ENCODE peak calls at places on chromosomes 6 and 20, in four cellular contexts. G is effector memory CD4-positive, alpha-beta T cell; R is small intestine; B is mesendoderm. U is an unnamed sample.

GRCh38 chr6:136950436-136950835 is 28.3 kb downstream of the SLC35D3 start:
- DNase-seq in B (no peak), R (no peak), G (no peak), U (no peak)

GRCh38 chr6:149614352-149614751 is 34.2 kb downstream of the KATNA1 start:
- DNase-seq in G (no peak), B (no peak), R (no peak), U (no peak)

GRCh38 chr6:163422574-163422973 is 8.1 kb downstream of the QKI start:
- DNase-seq in R (no peak), B (no peak), G (no peak), U (no peak)

GRCh38 chr6:42766163-42766670 is 15.6 kb upstream of the BICRAL start:
- DNase-seq in R (no peak), B (no peak), G (no peak), U (no peak)

GRCh38 chr6:16043171-16044142 is 85.4 kb upstream of the MYLIP start:
- DNase-seq in B (no peak), G (no peak), R (no peak), U (no peak)

GRCh38 chr6:127022297-127022696 is 96.2 kb upstream of the RSPO3 start:
- DNase-seq in G (no peak), B (no peak), R (peak; percentile 13), U (no peak)

GRCh38 chr6:104896914-104897313 is 37.2 kb upstream of the HACE1 start:
- DNase-seq in B (no peak), R (no peak), G (no peak), U (no peak)

GRCh38 chr6:119333707-119334295 is 15.8 kb downstream of the MAN1A1 start:
- DNase-seq in R (peak; percentile 49), G (no peak), B (no peak), U (no peak)

GRCh38 chr6:34316442-34317171 is 67.8 kb upstream of the SMIM29 start:
- DNase-seq in R (no peak), G (no peak), B (no peak), U (no peak)

GRCh38 chr6:75608304-75608703 is 6.6 kb downstream of the SENP6 start:
- DNase-seq in G (no peak), B (no peak), R (no peak), U (no peak)

GRCh38 chr6:125363360-125364121 is 61.8 kb upstream of the HDDC2 start:
- DNase-seq in B (peak; percentile 96), R (peak; percentile 2), G (no peak), U (no peak)

GRCh38 chr20:38665094-38665493 is 59.2 kb upstream of the SLC32A1 start:
- DNase-seq in B (peak; percentile 43), G (no peak), R (no peak), U (no peak)

GRCh38 chr6:109051301-109051700 is 43.3 kb downstream of the SESN1 start:
- DNase-seq in B (no peak), G (no peak), R (no peak), U (no peak)

GRCh38 chr6:30101423-30101938 is 11.4 kb downstream of the TRIM31 start:
- DNase-seq in B (no peak), G (no peak), R (peak; percentile 37), U (no peak)

GRCh38 chr20:59075934-59076508 is 33.4 kb upstream of the PRELID3B start:
- DNase-seq in G (no peak), B (no peak), R (no peak), U (no peak)

GRCh38 chr6:137033828-137034227 is 10.9 kb downstream of the IL20RA start:
- DNase-seq in R (peak; percentile 58), B (no peak), G (peak; percentile 35), U (peak; percentile 39)

GRCh38 chr6:3222506-3223038 is 4.9 kb downstream of the TUBB2B start:
- DNase-seq in G (no peak), R (no peak), B (no peak), U (no peak)

GRCh38 chr6:158703121-158703839 is 53.4 kb downstream of the SYTL3 start:
- DNase-seq in G (no peak), R (no peak), B (no peak), U (no peak)

GRCh38 chr6:161163466-161164181 is 110.2 kb downstream of the AGPAT4 start:
- DNase-seq in G (no peak), B (no peak), R (no peak), U (no peak)

GRCh38 chr20:528923-529594 is 14.5 kb downstream of the CSNK2A1 start:
- DNase-seq in G (no peak), B (peak; percentile 18), R (no peak), U (no peak)

GRCh38 chr6:15491255-15491985 is 171.4 kb downstream of the DTNBP1 start:
- DNase-seq in G (peak; percentile 24), R (peak; percentile 72), B (peak; percentile 66), U (peak; percentile 62)

GRCh38 chr20:48329676-48330644 is 497.8 kb downstream of the PREX1 start:
- DNase-seq in G (no peak), B (peak; percentile 68), R (peak; percentile 5), U (no peak)

GRCh38 chr6:23983691-23984090 is 142.3 kb upstream of the NRSN1 start:
- DNase-seq in R (no peak), G (no peak), B (peak; percentile 39), U (no peak)

GRCh38 chr6:1834231-1834630 is 224.5 kb downstream of the FOXC1 start:
- DNase-seq in G (no peak), R (no peak), B (no peak), U (no peak)

GRCh38 chr6:28141500-28142329 is at the start of gene ZKSCAN8:
- DNase-seq in R (peak; percentile 81), B (peak; percentile 98), G (peak; percentile 61), U (peak; percentile 69)

GRCh38 chr6:131643262-131643631 is 6.1 kb downstream of the ENPP3 start:
- DNase-seq in B (no peak), R (peak; percentile 50), G (no peak), U (no peak)

GRCh38 chr6:168778201-168778600 is 337.2 kb downstream of the SMOC2 start:
- DNase-seq in R (no peak), G (no peak), B (no peak), U (no peak)

GRCh38 chr20:48908661-48909316 is 12.7 kb upstream of the ARFGEF2 start:
- DNase-seq in G (no peak), R (no peak), B (no peak), U (no peak)

GRCh38 chr6:10412165-10412947 is 2.5 kb downstream of the TFAP2A start:
- DNase-seq in G (no peak), R (peak; percentile 33), B (peak; percentile 93), U (peak; percentile 42)

GRCh38 chr20:50120935-50121693 is 8.2 kb upstream of the UBE2V1 start:
- DNase-seq in G (peak; percentile 36), R (peak; percentile 79), B (peak; percentile 80), U (peak; percentile 63)

GRCh38 chr6:79669766-79670165 is 38.6 kb downstream of the SH3BGRL2 start:
- DNase-seq in B (no peak), G (no peak), R (no peak), U (no peak)

GRCh38 chr6:79668381-79668780 is 37.3 kb downstream of the SH3BGRL2 start:
- DNase-seq in G (no peak), B (no peak), R (peak; percentile 51), U (no peak)

GRCh38 chr6:79672631-79673065 is 41.5 kb downstream of the SH3BGRL2 start:
- DNase-seq in B (peak; percentile 73), G (no peak), R (peak; percentile 82), U (no peak)

GRCh38 chr6:79671605-79672266 is 40.6 kb downstream of the SH3BGRL2 start:
- DNase-seq in G (peak; percentile 1), R (peak; percentile 97), B (peak; percentile 34), U (peak; percentile 31)

DNA sequence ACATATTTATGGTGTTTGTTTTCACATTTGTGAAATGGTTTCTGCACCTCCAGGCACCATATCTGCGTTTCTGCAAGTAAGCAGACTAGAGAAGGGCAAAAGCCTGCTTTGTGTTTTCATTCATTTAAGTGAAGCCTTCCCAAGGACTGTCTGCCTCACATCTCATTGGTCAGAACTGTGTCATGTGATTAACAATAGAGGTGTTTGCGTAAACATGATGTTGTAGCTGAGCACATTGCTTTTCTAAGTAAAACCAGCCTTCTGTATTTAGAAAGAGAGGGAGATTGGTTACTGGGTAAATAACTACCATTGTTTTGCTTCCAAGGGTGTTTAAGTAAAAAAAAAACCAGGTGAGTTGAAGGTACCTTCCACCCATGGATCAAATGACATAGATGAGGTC is 39.7 kb downstream of the SH3BGRL2 start:
- DNase-seq in B (peak; percentile 51), G (no peak), R (no peak), U (no peak)
- H3K36me3 ChIP-seq in B (peaks cover 2% of the 10 kb centered on the region), G (no peaks in the 10 kb centered on the region), R (no peaks in the 10 kb centered on the region), U (no peaks in the 10 kb centered on the region)

GRCh38 chr6:45555981-45556771 is 178.4 kb upstream of the SUPT3H start:
- DNase-seq in B (no peak), G (no peak), R (peak; percentile 8), U (no peak)
- H3K4me3 ChIP-seq in B (no peak overlapping the region), G (no peak overlapping the region), R (no peak overlapping the region), U (no peak overlapping the region)

GRCh38 chr20:17669306-17669931 is 12.6 kb downstream of the RRBP1 start:
- DNase-seq in G (no peak), B (no peak), R (no peak), U (no peak)
- H3K4me1 ChIP-seq in G (peaks cover 7% of the 10 kb centered on the region), B (peaks cover 23% of the 10 kb centered on the region), R (no peaks in the 10 kb centered on the region), U (no peaks in the 10 kb centered on the region)

GRCh38 chr20:63876489-63877036 is 11.5 kb downstream of the TPD52L2 start:
- DNase-seq in G (no peak), B (no peak), R (no peak), U (no peak)

GRCh38 chr20:63873477-63873971 is 8.5 kb downstream of the TPD52L2 start:
- DNase-seq in R (no peak), G (peak; percentile 15), B (no peak), U (no peak)

GRCh38 chr20:63877755-63878470 is 12.8 kb downstream of the TPD52L2 start:
- DNase-seq in R (no peak), G (no peak), B (no peak), U (no peak)

GRCh38 chr20:63878855-63879254 is 13.8 kb downstream of the TPD52L2 start:
- DNase-seq in B (no peak), G (no peak), R (no peak), U (no peak)

DNA sequence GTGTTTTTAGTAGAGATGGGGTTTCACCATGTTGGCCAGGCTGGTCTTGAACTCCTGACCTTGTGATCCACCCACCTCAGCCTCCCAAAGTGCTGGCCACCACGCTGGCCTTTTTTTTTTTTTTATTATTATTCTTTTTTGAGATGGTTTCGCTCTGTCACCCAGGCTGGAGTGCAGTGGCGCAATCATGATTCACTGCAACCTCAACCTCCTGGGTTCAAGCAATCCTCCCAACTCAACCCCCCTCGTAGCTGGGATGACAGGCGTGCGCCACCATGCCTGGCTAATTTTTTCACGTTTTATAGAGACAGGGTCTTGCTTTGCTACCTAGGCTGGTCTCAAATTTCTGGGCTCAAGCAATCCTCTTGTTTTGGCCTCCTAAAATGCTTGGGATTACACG is 9.2 kb downstream of the TPD52L2 start:
- DNase-seq in B (no peak), R (no peak), G (no peak), U (no peak)
- H3K36me3 ChIP-seq in B (peaks cover 25% of the 10 kb centered on the region), R (peaks cover 15% of the 10 kb centered on the region), G (peaks cover 51% of the 10 kb centered on the region), U (peaks cover 73% of the 10 kb centered on the region)

DNA sequence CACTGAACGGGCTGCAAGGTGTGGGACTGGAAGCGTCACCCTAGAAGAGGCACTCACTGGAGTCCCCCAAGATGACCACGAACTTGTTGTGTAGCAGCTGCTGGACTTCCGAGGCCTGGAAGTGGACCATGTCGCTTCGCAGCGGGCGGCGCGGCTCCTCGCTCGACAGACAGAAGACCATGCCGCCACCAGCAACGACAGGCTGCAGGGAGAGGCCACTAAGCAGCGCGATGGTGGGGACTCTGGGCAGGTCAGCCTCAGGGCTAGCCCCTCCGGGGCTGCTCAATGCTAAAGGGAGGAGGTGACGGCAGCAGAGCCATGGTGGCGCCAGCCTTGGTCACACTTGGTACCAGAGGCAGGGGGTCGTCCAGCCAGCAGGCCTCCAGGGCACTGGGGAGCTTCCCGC is 720 bp downstream of the PCED1A start:
- DNase-seq in R (no peak), G (no peak), B (no peak), U (no peak)
- H3K4me3 ChIP-seq in R (peak overlapping the region; percentile 90), G (peak overlapping the region; percentile 85), B (no peak overlapping the region), U (peak overlapping the region; percentile 72)

GRCh38 chr6:116283191-116283590 is 3.5 kb upstream of the TSPYL1 start:
- DNase-seq in B (peak; percentile 26), R (no peak), G (no peak), U (no peak)
- H3K4me1 ChIP-seq in B (peaks cover under 1% of the 10 kb centered on the region), R (peaks cover 4% of the 10 kb centered on the region), G (peaks cover 16% of the 10 kb centered on the region), U (peaks cover 14% of the 10 kb centered on the region)

U was measured in naive thymus-derived CD4-positive, alpha-beta T cell.